ENCODE peak calls at places on chromosomes 12 and 14, in seven cellular contexts. M, U, E, X, G, L and I are unnamed samples.

GRCh38 chr14:51014086-51014485 is 69.8 kb upstream of the PYGL start:
- DNase-seq in M (peak), U (no peak), G (peak), L (no peak), E (no peak), X (no peak), I (no peak)

GRCh38 chr14:95359974-95360826 is 40.5 kb upstream of the CLMN start:
- DNase-seq in E (peak), M (no peak), G (no peak), L (peak), U (no peak), X (no peak), I (no peak)

GRCh38 chr14:76863724-76864407 is 37.7 kb downstream of the LRRC74A start:
- DNase-seq in L (no peak), X (no peak), M (peak), U (peak), E (no peak), G (no peak), I (no peak)

GRCh38 chr12:49223122-49223521 is 34.2 kb upstream of the TUBA1A start:
- DNase-seq in E (no peak), M (no peak), G (no peak), L (no peak), X (no peak), U (no peak), I (no peak)

GRCh38 chr12:124240493-124240892 is 54.4 kb upstream of the RFLNA start:
- DNase-seq in U (peak), X (no peak), E (peak), G (no peak), M (no peak), L (no peak), I (no peak)

GRCh38 chr14:50778757-50779483 is 52.0 kb downstream of the NIN start:
- DNase-seq in G (peak), U (no peak), X (no peak), M (no peak), E (no peak), L (no peak), I (no peak)

GRCh38 chr14:43934102-43934501 is 573.0 kb downstream of the FSCB start:
- DNase-seq in L (no peak), G (no peak), M (no peak), X (no peak), U (no peak), E (no peak), I (no peak)

GRCh38 chr14:44963775-44964380 is 1.9 kb downstream of the TOGARAM1 start:
- DNase-seq in L (no peak), G (peak), E (peak), M (no peak), X (no peak), U (no peak), I (no peak)

GRCh38 chr12:92197815-92198214 is 52.2 kb upstream of the BTG1 start:
- DNase-seq in G (no peak), L (no peak), M (no peak), X (no peak), E (no peak), U (no peak), I (no peak)

GRCh38 chr14:101476258-101476930 is 84.9 kb upstream of the DIO3 start:
- DNase-seq in G (no peak), E (peak), M (no peak), L (peak), X (no peak), U (peak), I (peak)

GRCh38 chr12:39359644-39360043 is 83.3 kb downstream of the KIF21A start:
- DNase-seq in X (no peak), M (no peak), G (no peak), U (no peak), L (no peak), E (no peak), I (no peak)

GRCh38 chr14:102930753-102931579 is 8.5 kb downstream of the AMN start:
- DNase-seq in X (no peak), L (no peak), U (no peak), G (peak), M (no peak), E (peak), I (peak)

GRCh38 chr12:26126340-26127284 is 1.8 kb upstream of the BHLHE41 start:
- DNase-seq in U (peak), X (no peak), G (peak), L (peak), E (peak), M (peak), I (peak)

GRCh38 chr12:749871-750270 is 2.5 kb upstream of the WNK1 start:
- DNase-seq in E (no peak), X (no peak), L (no peak), G (no peak), M (no peak), U (no peak), I (no peak)

GRCh38 chr12:8064131-8064530 is 2.0 kb downstream of the C3AR1 start:
- DNase-seq in X (no peak), M (no peak), L (no peak), U (no peak), G (no peak), E (no peak), I (no peak)

GRCh38 chr12:124994435-124994975 is 1.1 kb downstream of the BRI3BP start:
- DNase-seq in X (no peak), L (no peak), U (no peak), G (peak), M (no peak), E (peak), I (no peak)

GRCh38 chr12:19198272-19198671 is 68.7 kb downstream of the PLEKHA5 start:
- DNase-seq in U (no peak), L (no peak), M (no peak), X (no peak), E (no peak), G (peak), I (no peak)

GRCh38 chr14:71586131-71586893 is 345.9 kb upstream of the RGS6 start:
- DNase-seq in G (peak), E (no peak), U (no peak), L (no peak), X (no peak), M (peak), I (peak)

GRCh38 chr14:96176811-96177211 is 27.8 kb upstream of the BDKRB2 start:
- DNase-seq in M (peak), E (no peak), U (no peak), L (no peak), X (no peak), G (peak), I (no peak)

GRCh38 chr12:90029317-90029716 is 320.7 kb upstream of the ATP2B1 start:
- DNase-seq in U (no peak), M (no peak), X (no peak), L (no peak), E (no peak), G (no peak), I (no peak)

GRCh38 chr12:78179346-78179745 is 348.7 kb downstream of the NAV3 start:
- DNase-seq in X (no peak), E (no peak), L (no peak), G (no peak), M (no peak), U (no peak), I (no peak)

GRCh38 chr12:68771223-68771925 is 25.4 kb downstream of the SLC35E3 start:
- DNase-seq in G (no peak), E (no peak), M (no peak), X (no peak), U (no peak), L (no peak), I (no peak)

GRCh38 chr12:43332977-43333649 is 218.9 kb downstream of the ADAMTS20 start:
- DNase-seq in M (no peak), X (no peak), L (no peak), U (no peak), G (peak), E (no peak), I (no peak)

GRCh38 chr12:40650038-40650704 is 42.1 kb upstream of the CNTN1 start:
- DNase-seq in M (no peak), E (peak), U (no peak), X (no peak), G (no peak), L (no peak), I (no peak)

GRCh38 chr12:118034429-118035193 is 18.1 kb downstream of the RFC5 start:
- DNase-seq in E (peak), G (peak), M (no peak), X (no peak), U (no peak), L (no peak), I (no peak)

GRCh38 chr14:33165144-33165925 is 226.7 kb downstream of the NPAS3 start:
- DNase-seq in M (no peak), E (no peak), L (no peak), G (peak), U (no peak), X (no peak), I (no peak)

GRCh38 chr12:113994051-113994450 is 27.9 kb upstream of the RBM19 start:
- DNase-seq in U (no peak), M (no peak), G (no peak), E (no peak), X (no peak), L (no peak), I (no peak)

GRCh38 chr12:63319386-63319785 is 168.4 kb upstream of the AVPR1A start:
- DNase-seq in L (no peak), X (no peak), E (peak), G (peak), U (no peak), M (no peak), I (no peak)
- TF ChIP-seq CTCF in L (no peak), X (no peak), E (peak), G (no peak), U (no peak), M (no peak), I (no peak)

DNA sequence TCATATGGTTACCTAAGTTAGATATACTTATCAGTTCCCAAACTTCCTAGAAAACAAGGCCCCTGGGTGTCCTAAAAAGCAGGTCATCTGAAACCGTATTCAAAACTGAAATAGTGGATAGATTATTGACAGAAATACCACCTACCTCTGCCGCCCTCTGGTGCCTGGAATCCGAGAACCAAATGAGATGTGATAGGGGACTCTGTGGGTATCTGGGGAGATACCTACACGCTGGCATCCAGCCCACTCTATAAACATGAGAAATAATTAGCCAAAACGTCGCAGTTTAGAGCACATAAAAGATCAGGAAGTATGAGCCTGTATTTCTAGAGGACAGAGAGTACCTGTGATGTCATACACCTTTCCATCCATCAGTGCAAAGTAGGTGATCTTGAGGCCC is 4.4 kb downstream of the ORMDL2 start:
- DNase-seq in G (peak), U (no peak), E (peak), L (no peak), X (no peak), M (no peak), I (no peak)
- TF ChIP-seq CTCF in G (peak), U (no peak), E (peak), L (peak), X (peak), M (no peak), I (no peak)

GRCh38 chr14:34537677-34538009 is 1.9 kb downstream of the EAPP start:
- DNase-seq in U (no peak), M (no peak), E (no peak), L (no peak), G (no peak), X (no peak), I (no peak)

GRCh38 chr14:34536951-34537676 is 2.4 kb downstream of the EAPP start:
- DNase-seq in L (no peak), E (no peak), U (peak), X (no peak), M (no peak), G (no peak), I (no peak)

GRCh38 chr14:34538871-34539406 is 562 bp downstream of the EAPP start:
- DNase-seq in E (no peak), U (no peak), L (no peak), G (no peak), M (no peak), X (no peak), I (no peak)

DNA sequence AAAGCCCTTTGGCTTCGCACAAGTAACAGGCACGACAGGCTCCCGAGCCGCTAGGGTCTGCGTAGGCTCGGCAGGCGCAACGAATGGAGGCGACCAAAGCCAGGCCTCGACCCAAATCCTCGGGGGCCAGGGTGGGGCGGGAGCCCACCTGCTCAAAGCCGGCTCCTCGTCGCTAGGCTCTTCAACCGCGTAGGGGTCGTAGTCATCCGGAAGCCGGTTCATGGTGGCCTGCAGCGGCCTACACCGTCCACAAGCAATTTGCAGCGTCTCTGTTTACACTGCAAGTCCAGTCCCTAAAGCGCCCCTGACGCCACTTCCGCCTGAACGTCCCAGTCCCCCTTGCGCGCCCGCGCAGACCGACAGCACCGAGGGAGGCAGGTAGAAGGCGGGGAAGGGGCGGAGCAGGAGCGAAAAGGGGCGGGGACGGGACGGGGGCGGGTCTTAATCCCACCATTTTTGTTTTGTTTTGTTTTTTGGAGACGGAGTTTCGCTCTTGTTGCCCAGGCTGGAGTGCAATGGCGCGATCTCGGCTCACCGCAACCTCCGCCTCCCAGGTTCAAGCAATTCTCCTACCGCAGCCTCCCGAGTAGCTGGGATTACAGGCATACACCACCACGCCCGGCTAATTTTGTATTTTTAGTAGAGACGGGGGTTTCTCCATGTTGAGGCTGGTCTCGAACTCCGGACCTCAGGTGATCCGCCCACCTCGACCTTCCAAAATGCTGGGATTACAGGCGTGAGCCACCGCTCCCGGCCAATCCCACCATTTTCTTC is at the start of gene EAPP:
- DNase-seq in U (peak), X (peak), M (peak), L (peak), E (peak), G (peak), I (peak)
- TF ChIP-seq CTCF in U (no peak), X (no peak), M (peak), L (peak), E (no peak), G (no peak), I (no peak)

GRCh38 chr12:127363392-127363791 is 903.6 kb upstream of the TMEM132C start:
- DNase-seq in E (peak), U (no peak), X (no peak), M (no peak), L (no peak), G (peak), I (no peak)
- TF ChIP-seq CTCF in E (peak), U (no peak), X (no peak), M (no peak), L (peak), G (peak), I (no peak)

DNA sequence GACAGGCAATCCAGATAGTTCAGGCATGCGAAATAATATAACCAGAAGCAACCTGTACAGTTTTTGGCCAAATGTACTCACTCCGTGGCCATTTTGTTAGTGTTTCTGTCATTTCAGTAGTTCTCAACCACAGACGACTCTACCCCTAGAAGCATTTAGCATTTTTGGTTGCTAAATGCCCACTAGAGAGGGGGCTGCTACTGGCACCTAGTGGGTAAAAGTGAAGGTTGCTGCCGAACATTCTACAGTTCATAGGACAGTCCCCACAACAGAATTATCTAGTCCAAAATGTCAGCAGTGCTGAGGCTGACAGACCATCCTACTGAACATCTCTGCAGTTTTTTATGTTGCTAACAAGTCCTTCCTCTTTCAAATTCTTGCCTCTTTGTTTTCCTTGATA is 107.4 kb downstream of the TSHR start:
- DNase-seq in G (no peak), U (no peak), M (no peak), L (no peak), X (no peak), E (peak), I (no peak)
- TF ChIP-seq CTCF in G (peak), U (peak), M (no peak), L (peak), X (no peak), E (peak), I (no peak)

DNA sequence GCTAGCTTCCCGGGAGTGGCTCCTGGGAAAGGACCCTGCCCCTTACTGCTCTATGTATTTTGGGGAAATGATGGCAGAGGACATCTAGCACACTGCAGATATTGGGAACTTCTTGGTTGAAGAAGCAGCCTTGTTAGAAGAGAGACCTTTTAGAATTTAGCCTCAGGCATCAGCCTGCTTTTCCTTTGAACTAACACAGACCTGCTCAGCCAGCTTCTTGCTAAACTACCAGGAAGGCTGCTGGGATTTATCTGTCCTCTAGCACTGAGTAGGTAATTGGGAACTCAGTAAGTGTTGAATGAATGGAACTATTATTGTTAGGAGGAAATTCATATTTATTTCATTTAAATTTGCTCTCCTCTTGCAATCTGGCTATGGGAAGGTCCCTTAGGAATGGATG is 77.3 kb downstream of the DRAM1 start:
- DNase-seq in M (no peak), U (no peak), G (no peak), X (no peak), L (no peak), E (no peak), I (no peak)
- TF ChIP-seq CTCF in M (no peak), U (no peak), G (no peak), X (no peak), L (no peak), E (no peak), I (no peak)

GRCh38 chr12:4899361-4899760 is 10.3 kb upstream of the KCNA1 start:
- DNase-seq in L (no peak), G (no peak), M (no peak), U (no peak), E (peak), X (no peak), I (no peak)
- TF ChIP-seq CTCF in L (peak), G (no peak), M (no peak), U (no peak), E (peak), X (no peak), I (no peak)

GRCh38 chr12:85423947-85424346 is 143.9 kb downstream of the ALX1 start:
- DNase-seq in L (no peak), U (no peak), E (no peak), G (no peak), X (no peak), M (no peak), I (no peak)

GRCh38 chr12:85425349-85425612 is 145.3 kb downstream of the ALX1 start:
- DNase-seq in M (no peak), U (no peak), X (no peak), E (no peak), G (no peak), L (no peak), I (no peak)

GRCh38 chr12:85422766-85423165 is 142.7 kb downstream of the ALX1 start:
- DNase-seq in X (no peak), U (no peak), L (no peak), G (no peak), E (no peak), M (no peak), I (no peak)

GRCh38 chr12:85425926-85426325 is 145.9 kb downstream of the ALX1 start:
- DNase-seq in M (no peak), L (no peak), X (no peak), G (no peak), E (no peak), U (no peak), I (no peak)

GRCh38 chr12:85424581-85425348 is 144.7 kb downstream of the ALX1 start:
- DNase-seq in L (no peak), G (peak), X (no peak), U (no peak), E (peak), M (no peak), I (no peak)
- TF ChIP-seq CTCF in L (peak), G (peak), X (no peak), U (peak), E (peak), M (no peak), I (no peak)